ENCODE peak calls at places on chromosomes 2 and 18, in six cellular contexts. W is hippocampal formation; Q is activated CD8-positive, alpha-beta memory T cell treated with anti-CD3 and anti-CD28 coated beads, Interleukin-2, amount 50 U/mL, for 48 hours; Z is iPS-NIHi11; V is germinal center; G is GM20000. A is an unnamed sample.
A peak's percentile ranks its signal among the peaks of the same experiment; 100 is the strongest.

GRCh38 chr2:196066794-196067382 is 1.7 kb downstream of the DNAH7 start:
- DNase-seq in W (no peak), Q (no peak), Z (peak; percentile 42), V (peak; percentile 48), G (peak; percentile 29), A (no peak)

GRCh38 chr2:36352711-36353110 is 2.9 kb upstream of the CRIM1 start:
- DNase-seq in W (no peak), Q (no peak), Z (no peak), V (no peak), G (no peak), A (no peak)

GRCh38 chr2:167863377-167863776 is 384.0 kb downstream of the STK39 start:
- DNase-seq in W (no peak), Q (no peak), Z (no peak), V (no peak), G (no peak), A (no peak)

GRCh38 chr2:40242315-40242714 is 209.6 kb downstream of the SLC8A1 start:
- DNase-seq in W (no peak), Q (no peak), Z (peak; percentile 43), V (no peak), G (no peak), A (no peak)

GRCh38 chr2:232511336-232511863 is 8.8 kb upstream of the PRSS56 start:
- DNase-seq in W (no peak), Q (no peak), Z (no peak), V (no peak), G (no peak), A (no peak)

GRCh38 chr2:134550566-134551164 is 168.1 kb downstream of the TMEM163 start:
- DNase-seq in W (no peak), Q (no peak), Z (no peak), V (no peak), G (no peak), A (no peak)

GRCh38 chr18:56351911-56352502 is 286.4 kb downstream of the TXNL1 start:
- DNase-seq in W (no peak), Q (no peak), Z (no peak), V (no peak), G (no peak), A (no peak)

GRCh38 chr2:38215993-38216392 is 140.0 kb upstream of the CYP1B1 start:
- DNase-seq in W (no peak), Q (no peak), Z (no peak), V (no peak), G (no peak), A (no peak)

GRCh38 chr2:6352906-6353515 is 512.7 kb downstream of the CMPK2 start:
- DNase-seq in W (peak; percentile 21), Q (no peak), Z (peak; percentile 79), V (no peak), G (no peak), A (no peak)

GRCh38 chr2:144274131-144274530 is 245.8 kb downstream of the ZEB2 start:
- DNase-seq in W (no peak), Q (no peak), Z (no peak), V (no peak), G (no peak), A (no peak)

GRCh38 chr2:118224888-118225264 is 136.6 kb downstream of the INSIG2 start:
- DNase-seq in W (no peak), Q (no peak), Z (peak; percentile 62), V (peak; percentile 47), G (peak; percentile 58), A (no peak)